ENCODE peak calls at places on chromosomes 16 and 17, in four cellular contexts. H is ovary, U is H1, Y is stomach. S is an unnamed sample.

GRCh38 chr17:17928422-17929386 is 43.5 kb downstream of the TOM1L2 start:
- DNase-seq in H (no peak), U (no peak), Y (no peak), S (no peak)

GRCh38 chr16:11698271-11698689 is 30.0 kb downstream of the SNN start:
- DNase-seq in H (no peak), U (no peak), Y (no peak), S (no peak)

GRCh38 chr16:27374231-27374793 is 27.7 kb upstream of the IL21R start:
- DNase-seq in H (no peak), U (no peak), Y (no peak), S (no peak)

GRCh38 chr17:64455993-64456885 is 7.3 kb downstream of the MILR1 start:
- DNase-seq in H (no peak), U (no peak), Y (no peak), S (no peak)

GRCh38 chr16:54353097-54353496 is 66.5 kb upstream of the IRX3 start:
- DNase-seq in H (no peak), U (no peak), Y (no peak), S (no peak)

GRCh38 chr16:54873081-54873480 is 57.6 kb upstream of the IRX5 start:
- DNase-seq in H (no peak), U (no peak), Y (no peak), S (no peak)

GRCh38 chr17:75869282-75870141 is 8.9 kb downstream of the TRIM47 start:
- DNase-seq in H (peak), U (no peak), Y (no peak), S (peak)

GRCh38 chr16:49327466-49327865 is 45.8 kb upstream of the CBLN1 start:
- DNase-seq in H (no peak), U (no peak), Y (no peak), S (no peak)

GRCh38 chr16:28092721-28093382 is 29.3 kb upstream of the GSG1L start:
- DNase-seq in H (no peak), U (peak), Y (no peak), S (no peak)

GRCh38 chr16:24978370-24978914 is 36.7 kb downstream of the ARHGAP17 start:
- DNase-seq in H (no peak), U (no peak), Y (no peak), S (no peak)

GRCh38 chr17:68035131-68035522 is 408 bp upstream of the KPNA2 start:
- DNase-seq in H (peak), U (no peak), Y (peak), S (peak)

GRCh38 chr17:41620583-41621434 is 3.6 kb downstream of the KRT17 start:
- DNase-seq in H (no peak), U (no peak), Y (no peak), S (no peak)

GRCh38 chr16:69089091-69089912 is 16.2 kb upstream of the HAS3 start:
- DNase-seq in H (no peak), U (no peak), Y (peak), S (no peak)

GRCh38 chr16:25730396-25730795 is 38.6 kb downstream of the HS3ST4 start:
- DNase-seq in H (no peak), U (no peak), Y (no peak), S (no peak)

GRCh38 chr17:57338257-57338919 is 82.1 kb downstream of the MSI2 start:
- DNase-seq in H (no peak), U (no peak), Y (no peak), S (no peak)

GRCh38 chr16:4461250-4462085 is 13.0 kb downstream of the NMRAL1 start:
- DNase-seq in H (no peak), U (no peak), Y (no peak), S (no peak)

GRCh38 chr17:76337413-76337777 is 16.3 kb downstream of the PRPSAP1 start:
- DNase-seq in H (no peak), U (no peak), Y (no peak), S (no peak)

GRCh38 chr16:82999711-83000110 is 372.9 kb downstream of the CDH13 start:
- DNase-seq in H (no peak), U (no peak), Y (no peak), S (no peak)

GRCh38 chr16:86584071-86584685 is 5.8 kb downstream of the FOXL1 start:
- DNase-seq in H (no peak), U (no peak), Y (no peak), S (no peak)

GRCh38 chr16:2520784-2521577 is 810 bp downstream of the AMDHD2 start:
- DNase-seq in H (peak), U (no peak), Y (peak), S (no peak)

GRCh38 chr17:77382356-77382911 is 241.7 kb downstream of the SEC14L1 start:
- DNase-seq in H (peak), U (no peak), Y (no peak), S (no peak)

DNA sequence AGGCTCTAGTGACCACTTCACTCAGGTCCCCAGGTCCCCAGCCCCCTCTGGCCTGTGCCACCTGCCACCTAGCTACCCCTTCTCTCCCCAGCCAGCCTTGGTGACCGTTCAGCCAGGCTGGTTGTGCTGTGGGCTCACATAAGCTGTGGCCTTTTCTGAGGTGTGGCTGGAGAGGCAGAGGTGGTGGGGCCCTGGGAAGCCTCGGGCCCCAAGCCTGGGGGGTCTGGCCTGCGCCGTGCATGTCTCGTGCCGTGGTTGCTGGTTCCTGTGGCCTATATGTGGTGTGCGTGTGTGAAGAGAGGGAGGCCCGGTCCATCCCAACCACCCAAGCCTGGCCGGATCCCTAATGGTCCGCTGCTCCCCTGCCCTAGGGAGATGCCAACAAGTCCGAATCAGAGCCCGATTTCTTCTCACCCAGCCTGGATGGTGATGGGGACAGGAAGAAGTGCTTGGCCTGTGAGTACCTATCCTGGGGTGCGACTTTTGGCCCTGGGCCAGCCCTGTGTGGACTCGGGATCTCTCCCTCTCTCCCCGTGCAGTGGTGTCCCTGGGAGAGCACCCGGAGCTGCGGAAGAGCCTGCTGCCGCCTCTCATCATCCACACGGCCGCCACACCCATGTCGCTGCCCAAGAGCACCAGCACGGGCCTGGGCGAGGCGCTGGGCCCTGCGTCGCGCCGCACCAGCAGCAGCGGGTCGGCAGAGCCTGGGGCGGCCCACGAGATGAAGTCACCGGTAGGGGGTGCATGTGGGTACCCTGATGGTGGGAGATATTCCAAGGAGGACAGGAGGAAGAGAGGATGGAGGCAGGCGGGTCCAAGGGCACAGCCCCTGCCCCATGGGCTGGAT is 35.9 kb downstream of the CACNA1G start:
- DNase-seq in H (no peak), U (peak), Y (no peak), S (no peak)
- TF ChIP-seq CTCF in H (no peak), U (peak), Y (no peak), S (no peak)

GRCh38 chr17:31571124-31571892 is 179.8 kb downstream of the RAB11FIP4 start:
- DNase-seq in H (peak), U (no peak), Y (peak), S (peak)
- TF ChIP-seq EP300 in H (peak), U (no peak), Y (no peak), S (peak)

GRCh38 chr17:70622382-70623260 is 453.3 kb downstream of the KCNJ2 start:
- DNase-seq in H (peak), U (peak), Y (peak), S (no peak)
- TF ChIP-seq CTCF in H (no peak), U (peak), Y (no peak), S (peak)

GRCh38 chr17:48905987-48906515 is 2.2 kb upstream of the UBE2Z start:
- DNase-seq in H (no peak), U (no peak), Y (no peak), S (no peak)

GRCh38 chr17:48903401-48903800 is 4.8 kb upstream of the UBE2Z start:
- DNase-seq in H (no peak), U (no peak), Y (no peak), S (no peak)

GRCh38 chr17:48907713-48908046 is 527 bp upstream of the UBE2Z start:
- DNase-seq in H (no peak), U (no peak), Y (no peak), S (no peak)

GRCh38 chr17:48901241-48901640 is 7.0 kb upstream of the UBE2Z start:
- DNase-seq in H (no peak), U (no peak), Y (no peak), S (no peak)

GRCh38 chr17:48904428-48904827 is 3.8 kb upstream of the UBE2Z start:
- DNase-seq in H (no peak), U (no peak), Y (no peak), S (no peak)
- TF ChIP-seq EP300 in H (no peak), U (no peak), Y (no peak), S (no peak)

GRCh38 chr17:61425682-61426481 is 26.2 kb downstream of the TBX2 start:
- DNase-seq in H (no peak), U (no peak), Y (no peak), S (no peak)
- TF ChIP-seq CTCF in H (no peak), U (peak), Y (no peak), S (no peak)

DNA sequence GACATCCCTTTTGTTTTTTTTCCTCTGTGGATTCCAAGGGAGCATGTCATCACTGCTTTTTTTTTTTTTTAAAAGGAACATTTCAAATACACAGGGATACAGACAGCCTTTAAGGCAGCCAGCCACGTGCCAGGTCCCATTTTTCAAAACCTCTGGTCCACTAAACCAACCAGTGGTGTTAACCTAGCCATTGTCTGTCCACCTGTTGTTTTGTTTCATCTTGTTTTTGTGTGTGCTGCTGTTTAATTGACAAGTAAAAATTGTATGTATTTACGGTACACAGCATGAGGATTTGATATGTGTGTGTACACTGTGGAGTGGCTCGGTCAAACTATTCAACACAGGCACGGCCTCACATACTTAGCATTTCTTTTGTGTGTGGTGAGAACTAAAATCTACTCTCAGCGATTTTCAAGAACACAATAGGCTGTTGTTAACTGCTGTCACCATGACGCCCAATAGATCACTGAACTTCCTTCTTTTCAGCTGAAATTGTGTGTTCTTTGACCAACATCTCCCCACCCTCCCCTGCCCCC is 19.2 kb downstream of the TMEM114 start:
- DNase-seq in H (no peak), U (no peak), Y (no peak), S (no peak)
- TF ChIP-seq EP300 in H (no peak), U (no peak), Y (no peak), S (peak)

GRCh38 chr16:84726079-84726669 is 26.4 kb downstream of the USP10 start:
- DNase-seq in H (peak), U (peak), Y (peak), S (peak)

GRCh38 chr16:84728853-84729424 is 29.1 kb downstream of the USP10 start:
- DNase-seq in H (no peak), U (no peak), Y (no peak), S (no peak)

GRCh38 chr16:84724619-84725307 is 25.0 kb downstream of the USP10 start:
- DNase-seq in H (no peak), U (no peak), Y (no peak), S (no peak)

GRCh38 chr16:84725481-84726078 is 25.8 kb downstream of the USP10 start:
- DNase-seq in H (peak), U (no peak), Y (no peak), S (no peak)

GRCh38 chr16:84726670-84727467 is 27.1 kb downstream of the USP10 start:
- DNase-seq in H (no peak), U (no peak), Y (no peak), S (no peak)
- TF ChIP-seq CTCF in H (no peak), U (no peak), Y (no peak), S (no peak)

GRCh38 chr17:73305845-73306836 is 5.7 kb downstream of the CDC42EP4 start:
- DNase-seq in H (no peak), U (no peak), Y (no peak), S (no peak)

GRCh38 chr17:73304971-73305786 is 6.6 kb downstream of the CDC42EP4 start:
- DNase-seq in H (peak), U (no peak), Y (peak), S (no peak)

GRCh38 chr17:73302189-73302588 is 9.6 kb downstream of the CDC42EP4 start:
- DNase-seq in H (no peak), U (no peak), Y (no peak), S (no peak)

GRCh38 chr17:73307130-73307529 is 4.7 kb downstream of the CDC42EP4 start:
- DNase-seq in H (no peak), U (no peak), Y (peak), S (no peak)

DNA sequence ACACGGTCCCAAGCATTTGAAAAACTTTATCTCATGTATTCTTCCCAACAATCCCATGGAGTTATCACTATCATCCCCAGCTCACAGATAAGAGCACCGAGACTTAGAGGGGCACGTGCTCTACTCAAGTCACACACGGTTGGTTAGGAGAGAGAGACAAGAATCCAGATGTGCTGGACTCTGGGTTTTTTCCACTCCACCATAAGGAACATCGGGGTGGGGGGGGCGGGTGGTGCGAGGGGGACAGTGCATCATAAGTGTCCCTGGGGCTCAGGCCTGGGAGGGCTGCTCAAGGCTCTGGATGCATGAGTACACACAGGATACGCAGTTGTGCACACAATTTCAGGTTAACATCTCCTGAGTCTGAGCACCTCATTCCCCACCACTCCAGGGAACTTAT is 7.4 kb downstream of the CDC42EP4 start:
- DNase-seq in H (no peak), U (no peak), Y (no peak), S (no peak)
- TF ChIP-seq EP300 in H (no peak), U (no peak), Y (no peak), S (no peak)

DNA sequence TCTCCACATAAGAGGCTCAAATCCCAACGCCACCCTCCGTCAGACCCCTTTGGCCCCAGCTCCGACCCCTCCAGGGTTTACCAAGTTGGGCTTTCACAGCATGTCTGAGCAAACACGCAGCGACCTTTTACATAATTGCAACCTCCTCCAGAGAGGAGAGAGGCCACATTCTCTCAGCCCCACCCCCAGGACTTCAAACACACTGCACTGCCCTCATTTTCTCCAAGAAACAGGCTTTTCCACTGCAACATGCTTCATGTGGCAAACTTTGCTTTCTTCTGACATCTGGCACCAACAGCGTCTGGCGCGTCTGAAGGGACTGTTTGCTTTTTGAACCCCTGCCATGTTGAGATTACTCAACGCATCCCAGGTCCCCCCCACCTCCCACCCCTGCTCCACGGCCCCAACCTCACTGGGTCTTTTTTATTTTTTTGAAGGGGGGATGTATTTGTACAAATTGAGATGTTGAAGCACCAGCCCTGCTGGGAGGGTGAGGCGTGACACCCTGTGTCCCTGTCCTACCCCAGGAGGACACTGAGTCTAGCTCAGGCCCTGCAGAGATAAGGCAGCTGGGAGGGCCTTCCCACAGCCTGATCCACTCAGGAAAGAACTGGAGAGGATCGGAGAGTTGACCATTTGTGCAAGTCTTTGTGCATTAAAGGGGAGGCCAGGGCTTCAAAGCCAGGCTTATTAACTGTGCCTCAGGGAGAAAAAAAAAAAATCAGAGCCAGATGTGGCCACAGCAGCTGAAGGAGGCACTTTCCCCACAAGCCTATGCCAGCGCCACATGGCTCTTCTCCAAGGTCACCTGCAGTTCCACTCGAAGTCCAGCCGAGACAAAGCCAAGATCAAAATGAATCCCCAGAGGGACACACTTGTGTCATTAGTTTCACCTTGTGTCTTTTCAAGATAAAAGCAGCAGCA is 29.7 kb downstream of the AXIN2 start:
- DNase-seq in H (peak), U (no peak), Y (peak), S (peak)
- TF ChIP-seq CTCF in H (no peak), U (no peak), Y (no peak), S (no peak)